ENCODE peak calls at places on chromosomes 3 and 15, in nine cellular contexts. V, C, A, Q, L, S, W, K and M are unnamed samples.

GRCh38 chr15:51094606-51095569 is at the start of gene TNFAIP8L3:
- DNase-seq in V (no peak), C (no peak), A (no peak), Q (no peak), L (peak; percentile 24), S (peak; percentile 46), W (peak; percentile 58), K (peak; percentile 54), M (no peak)

GRCh38 chr15:38084289-38084688 is 149.8 kb downstream of the TMCO5A start:
- DNase-seq in V (peak; percentile 56), C (no peak), A (no peak), Q (peak; percentile 61), L (no peak), S (no peak), W (peak; percentile 22), K (peak; percentile 17), M (no peak)

GRCh38 chr3:105982207-105982606 is 113.4 kb upstream of the CBLB start:
- DNase-seq in V (no peak), C (no peak), A (no peak), Q (no peak), L (no peak), S (no peak), W (no peak), K (no peak), M (no peak)

GRCh38 chr15:99123706-99124451 is 19.0 kb downstream of the SYNM start:
- DNase-seq in V (no peak), C (no peak), A (no peak), Q (peak; percentile 89), L (peak; percentile 47), S (peak; percentile 62), W (no peak), K (no peak), M (no peak)

GRCh38 chr3:83946554-83946953 is 1012.2 kb upstream of the CADM2 start:
- DNase-seq in V (no peak), C (no peak), A (no peak), Q (peak; percentile 54), L (no peak), S (peak; percentile 38), W (no peak), K (no peak), M (no peak)

GRCh38 chr3:85903434-85903833 is 944.6 kb downstream of the CADM2 start:
- DNase-seq in V (no peak), C (no peak), A (no peak), Q (no peak), L (no peak), S (no peak), W (no peak), K (no peak), M (no peak)

GRCh38 chr15:67556964-67557570 is 14.6 kb downstream of the MAP2K5 start:
- DNase-seq in V (no peak), C (no peak), A (no peak), Q (no peak), L (no peak), S (no peak), W (no peak), K (no peak), M (no peak)

GRCh38 chr3:46277476-46277875 is 35.2 kb downstream of the CCR3 start:
- DNase-seq in V (no peak), C (no peak), A (no peak), Q (no peak), L (no peak), S (no peak), W (no peak), K (no peak), M (no peak)

GRCh38 chr3:194671900-194672808 is at the start of gene LSG1:
- DNase-seq in V (peak; percentile 93), C (peak; percentile 87), A (peak; percentile 80), Q (peak; percentile 98), L (peak; percentile 88), S (peak; percentile 93), W (peak; percentile 83), K (peak; percentile 83), M (peak; percentile 87)

GRCh38 chr15:63156708-63157065 is 590 bp downstream of the RPS27L start:
- DNase-seq in V (peak; percentile 48), C (no peak), A (peak; percentile 1), Q (peak; percentile 76), L (no peak), S (no peak), W (peak; percentile 34), K (peak; percentile 36), M (no peak)

GRCh38 chr3:130699765-130700164 is 46.9 kb downstream of the PIK3R4 start:
- DNase-seq in V (no peak), C (no peak), A (no peak), Q (peak; percentile 49), L (no peak), S (no peak), W (peak; percentile 22), K (peak; percentile 36), M (no peak)

GRCh38 chr3:63800097-63800496 is 19.0 kb upstream of the C3orf49 start:
- DNase-seq in V (no peak), C (no peak), A (no peak), Q (no peak), L (no peak), S (no peak), W (no peak), K (no peak), M (no peak)

GRCh38 chr3:44106761-44107160 is 134.9 kb upstream of the TOPAZ1 start:
- DNase-seq in V (no peak), C (no peak), A (no peak), Q (peak; percentile 19), L (no peak), S (no peak), W (no peak), K (no peak), M (no peak)

GRCh38 chr3:45817788-45818523 is 21.6 kb upstream of the SLC6A20 start:
- DNase-seq in V (no peak), C (no peak), A (no peak), Q (peak; percentile 97), L (no peak), S (no peak), W (no peak), K (no peak), M (no peak)

GRCh38 chr15:73190189-73190601 is 137.9 kb downstream of the NEO1 start:
- DNase-seq in V (no peak), C (no peak), A (no peak), Q (peak; percentile 70), L (no peak), S (no peak), W (no peak), K (no peak), M (no peak)

GRCh38 chr3:71436337-71436736 is 147.2 kb downstream of the FOXP1 start:
- DNase-seq in V (no peak), C (no peak), A (no peak), Q (no peak), L (no peak), S (no peak), W (no peak), K (no peak), M (no peak)

GRCh38 chr15:38885001-38885400 is 320.4 kb upstream of the RASGRP1 start:
- DNase-seq in V (no peak), C (no peak), A (no peak), Q (peak; percentile 57), L (no peak), S (no peak), W (no peak), K (no peak), M (no peak)

GRCh38 chr3:15420871-15421270 is 6.5 kb downstream of the METTL6 start:
- DNase-seq in V (no peak), C (no peak), A (no peak), Q (peak; percentile 66), L (no peak), S (no peak), W (no peak), K (no peak), M (no peak)

GRCh38 chr3:173111321-173111720 is 29.7 kb downstream of the SPATA16 start:
- DNase-seq in V (no peak), C (no peak), A (no peak), Q (no peak), L (no peak), S (no peak), W (no peak), K (no peak), M (no peak)